ENCODE peak calls at places on chromosomes 11 and 22, in four cellular contexts. One of them, this sample, is unnamed.

GRCh38 chr11:85530596-85530995 is 96.5 kb downstream of the DLG2 start:
- DNase-seq in EH: no peak
- DNase-seq in Peyer's patch: no peak
- DNase-seq in epithelial cell of esophagus: no peak
- DNase-seq in this sample: no peak

GRCh38 chr11:15800121-15800800 is 556.1 kb downstream of the SOX6 start:
- DNase-seq in EH: peak
- DNase-seq in Peyer's patch: no peak
- DNase-seq in epithelial cell of esophagus: peak
- DNase-seq in this sample: peak

GRCh38 chr11:86278226-86278625 is 23.8 kb upstream of the HIKESHI start:
- DNase-seq in EH: no peak
- DNase-seq in Peyer's patch: no peak
- DNase-seq in epithelial cell of esophagus: peak
- DNase-seq in this sample: no peak

GRCh38 chr22:39227542-39228272 is 17.1 kb downstream of the PDGFB start:
- DNase-seq in EH: no peak
- DNase-seq in Peyer's patch: no peak
- DNase-seq in epithelial cell of esophagus: no peak
- DNase-seq in this sample: no peak

GRCh38 chr11:46305295-46305694 is 27.8 kb downstream of the CREB3L1 start:
- DNase-seq in EH: peak
- DNase-seq in Peyer's patch: no peak
- DNase-seq in epithelial cell of esophagus: peak
- DNase-seq in this sample: no peak

GRCh38 chr11:128180446-128181089 is 406.8 kb downstream of the ETS1 start:
- DNase-seq in EH: peak
- DNase-seq in Peyer's patch: no peak
- DNase-seq in epithelial cell of esophagus: peak
- DNase-seq in this sample: peak

GRCh38 chr11:14144905-14145304 is 182.4 kb downstream of the SPON1 start:
- DNase-seq in EH: no peak
- DNase-seq in Peyer's patch: no peak
- DNase-seq in epithelial cell of esophagus: no peak
- DNase-seq in this sample: peak

GRCh38 chr22:39634530-39635399 is 64.2 kb downstream of the CACNA1I start:
- DNase-seq in EH: peak
- DNase-seq in Peyer's patch: no peak
- DNase-seq in epithelial cell of esophagus: peak
- DNase-seq in this sample: peak